ENCODE peak calls at places on chromosomes 6 and 20, in ten cellular contexts. C is AG10803, A is HTR-8/SVneo, T is GM10248, I is foreskin melanocyte, H is substantia nigra, B is fibroblast of lung, J is GDM1, W is activated T-cell treated with anti-CD3 and anti-CD28 coated beads for 1 hour, U is DMS153. D is an unnamed sample.

GRCh38 chr6:21317634-21318033 is 275.9 kb upstream of the SOX4 start:
- DNase-seq in J (no peak), U (no peak), W (no peak), B (no peak), A (no peak), H (no peak), I (no peak), T (no peak), C (no peak), D (no peak)

GRCh38 chr6:152863618-152864326 is 113.2 kb downstream of the VIP start:
- DNase-seq in A (peak; percentile 22), B (peak; percentile 84), C (peak; percentile 76), T (peak; percentile 28), J (peak; percentile 39), W (peak; percentile 57), H (peak; percentile 66), U (peak; percentile 48), I (peak; percentile 59), D (peak; percentile 42)

GRCh38 chr6:40344566-40345185 is 242.5 kb downstream of the LRFN2 start:
- DNase-seq in J (no peak), A (no peak), W (no peak), T (no peak), I (no peak), B (no peak), C (no peak), U (no peak), H (no peak), D (no peak)

GRCh38 chr6:142827356-142827755 is 117.6 kb downstream of the HIVEP2 start:
- DNase-seq in W (no peak), U (no peak), J (no peak), A (no peak), I (no peak), B (no peak), H (no peak), T (no peak), C (no peak), D (no peak)

GRCh38 chr6:72464791-72465691 is 156.8 kb upstream of the KCNQ5 start:
- DNase-seq in I (no peak), A (peak; percentile 33), U (no peak), C (peak; percentile 79), W (no peak), H (no peak), B (peak; percentile 51), T (no peak), J (no peak), D (peak; percentile 59)

GRCh38 chr20:59123011-59123676 is 40.5 kb upstream of the ZNF831 start:
- DNase-seq in B (no peak), I (no peak), H (no peak), A (no peak), U (no peak), T (no peak), W (peak; percentile 32), J (no peak), C (no peak), D (no peak)

GRCh38 chr6:53896237-53896636 is 101.4 kb downstream of the LRRC1 start:
- DNase-seq in C (peak; percentile 53), A (peak; percentile 29), I (no peak), W (no peak), T (no peak), B (no peak), J (no peak), U (no peak), H (no peak), D (no peak)

GRCh38 chr20:62663484-62664315 is 21.4 kb downstream of the SLCO4A1 start:
- DNase-seq in T (no peak), A (no peak), U (no peak), W (no peak), H (no peak), B (no peak), J (no peak), C (no peak), I (no peak), D (no peak)

GRCh38 chr6:15626878-15627683 is 35.7 kb downstream of the DTNBP1 start:
- DNase-seq in H (no peak), A (no peak), B (no peak), J (no peak), I (no peak), C (no peak), T (no peak), W (no peak), U (no peak), D (no peak)

GRCh38 chr6:36676142-36677058 is 2.1 kb upstream of the CDKN1A start:
- DNase-seq in T (no peak), C (peak; percentile 75), A (no peak), H (no peak), J (peak; percentile 31), U (peak; percentile 6), W (no peak), B (peak; percentile 69), I (peak; percentile 29), D (no peak)

GRCh38 chr20:63133481-63134091 is 82.3 kb downstream of the YTHDF1 start:
- DNase-seq in J (no peak), H (no peak), T (no peak), A (no peak), W (no peak), C (no peak), I (no peak), U (no peak), B (no peak), D (no peak)

GRCh38 chr20:3932277-3933073 is 43.3 kb downstream of the PANK2 start:
- DNase-seq in B (peak; percentile 49), J (no peak), T (no peak), C (peak; percentile 41), U (no peak), W (no peak), A (no peak), H (no peak), I (no peak), D (no peak)

GRCh38 chr20:38220587-38220986 is 39.9 kb downstream of the KIAA1755 start:
- DNase-seq in C (no peak), U (no peak), B (no peak), I (no peak), T (no peak), A (no peak), H (no peak), W (no peak), J (no peak), D (no peak)

GRCh38 chr6:11607381-11607780 is 69.8 kb downstream of the TMEM170B start:
- DNase-seq in C (peak; percentile 65), U (no peak), B (no peak), J (no peak), A (no peak), H (no peak), I (no peak), W (no peak), T (no peak), D (no peak)

GRCh38 chr20:62924567-62925419 is 1.5 kb downstream of the DIDO1 start:
- DNase-seq in U (no peak), I (no peak), J (no peak), W (no peak), H (no peak), B (peak; percentile 49), A (no peak), C (peak; percentile 82), T (no peak), D (no peak)

GRCh38 chr20:41334452-41335421 is 5.9 kb upstream of the LPIN3 start:
- DNase-seq in W (no peak), U (no peak), J (no peak), I (no peak), A (no peak), B (peak; percentile 64), H (no peak), C (peak; percentile 30), T (no peak), D (no peak)

GRCh38 chr20:11796041-11796440 is 121.7 kb upstream of the BTBD3 start:
- DNase-seq in I (no peak), W (no peak), J (no peak), U (no peak), C (peak; percentile 34), H (no peak), B (peak; percentile 19), A (peak; percentile 28), T (no peak), D (no peak)

GRCh38 chr6:152534541-152534940 is 102.6 kb downstream of the SYNE1 start:
- DNase-seq in A (no peak), T (no peak), U (no peak), H (no peak), C (no peak), W (no peak), B (no peak), I (no peak), J (no peak), D (no peak)

GRCh38 chr6:41344865-41345264 is 9.5 kb downstream of the NCR2 start:
- DNase-seq in C (no peak), B (no peak), I (no peak), A (no peak), T (peak; percentile 49), W (no peak), H (no peak), J (no peak), U (no peak), D (no peak)

GRCh38 chr6:139474145-139475108 is 100.0 kb upstream of the CITED2 start:
- DNase-seq in W (no peak), I (peak; percentile 26), A (no peak), T (peak; percentile 20), U (no peak), H (no peak), J (no peak), B (peak; percentile 92), C (peak; percentile 56), D (no peak)

GRCh38 chr6:150978631-150979030 is 113.1 kb downstream of the MTHFD1L start:
- DNase-seq in W (no peak), C (no peak), B (no peak), A (no peak), J (no peak), T (no peak), I (no peak), U (no peak), H (no peak), D (no peak)

GRCh38 chr6:56521454-56521853 is 121.2 kb downstream of the DST start:
- DNase-seq in T (no peak), H (no peak), U (no peak), B (no peak), W (no peak), A (no peak), I (no peak), J (no peak), C (no peak), D (no peak)

GRCh38 chr6:111709615-111710398 is 104.1 kb upstream of the TRAF3IP2 start:
- DNase-seq in C (peak; percentile 78), I (peak; percentile 51), W (peak; percentile 34), A (peak; percentile 77), B (peak; percentile 87), H (peak; percentile 66), U (peak; percentile 48), T (peak; percentile 69), J (peak; percentile 33), D (peak; percentile 53)

GRCh38 chr20:46218656-46219055 is 89.6 kb downstream of the CDH22 start:
- DNase-seq in W (no peak), I (no peak), C (no peak), T (no peak), J (no peak), B (no peak), H (no peak), U (peak; percentile 32), A (no peak), D (no peak)

GRCh38 chr6:31143148-31143547 is 4.3 kb upstream of the PSORS1C2 start:
- DNase-seq in H (no peak), A (peak; percentile 42), C (peak; percentile 71), B (peak; percentile 66), W (no peak), U (no peak), I (no peak), J (no peak), T (no peak), D (no peak)